ENCODE peak calls at places on chromosomes 2 and 18, in four cellular contexts. One of them, this sample, is unnamed.

GRCh38 chr18:48902023-48902855 is 48.5 kb downstream of the SMAD7 start:
- DNase-seq in transverse colon: peak
- DNase-seq in uterus: peak
- DNase-seq in AG09319: peak
- DNase-seq in this sample: peak

GRCh38 chr2:111975819-111976218 is 77.4 kb downstream of the MERTK start:
- DNase-seq in transverse colon: no peak
- DNase-seq in uterus: no peak
- DNase-seq in AG09319: no peak
- DNase-seq in this sample: no peak

GRCh38 chr18:57869228-57869627 is 66.1 kb upstream of the ATP8B1 start:
- DNase-seq in transverse colon: no peak
- DNase-seq in AG09319: no peak
- DNase-seq in uterus: no peak
- DNase-seq in this sample: no peak

GRCh38 chr2:240820607-240821428 is 799 bp upstream of the KIF1A start:
- DNase-seq in AG09319: no peak
- DNase-seq in transverse colon: no peak
- DNase-seq in uterus: no peak
- DNase-seq in this sample: no peak

GRCh38 chr2:167406558-167406957 is 518.3 kb downstream of the XIRP2 start:
- DNase-seq in uterus: no peak
- DNase-seq in AG09319: no peak
- DNase-seq in transverse colon: no peak
- DNase-seq in this sample: no peak

GRCh38 chr2:81395746-81396145 is 1091.2 kb upstream of the LRRTM1 start:
- DNase-seq in AG09319: no peak
- DNase-seq in uterus: no peak
- DNase-seq in transverse colon: no peak
- DNase-seq in this sample: no peak

GRCh38 chr2:27664622-27665363 is 1.1 kb downstream of the SLC4A1AP start:
- DNase-seq in transverse colon: no peak
- DNase-seq in uterus: no peak
- DNase-seq in AG09319: no peak
- DNase-seq in this sample: no peak

GRCh38 chr2:54524236-54524991 is 68.3 kb downstream of the SPTBN1 start:
- DNase-seq in AG09319: no peak
- DNase-seq in uterus: no peak
- DNase-seq in transverse colon: no peak
- DNase-seq in this sample: no peak

GRCh38 chr2:125227843-125228392 is 1202.8 kb downstream of the CNTNAP5 start:
- DNase-seq in AG09319: no peak
- DNase-seq in uterus: no peak
- DNase-seq in transverse colon: no peak
- DNase-seq in this sample: no peak

GRCh38 chr2:32376756-32377155 is 19.9 kb downstream of the BIRC6 start:
- DNase-seq in uterus: no peak
- DNase-seq in AG09319: no peak
- DNase-seq in transverse colon: no peak
- DNase-seq in this sample: no peak

GRCh38 chr2:42492691-42493467 is 903 bp downstream of the KCNG3 start:
- DNase-seq in uterus: no peak
- DNase-seq in AG09319: no peak
- DNase-seq in transverse colon: peak
- DNase-seq in this sample: no peak

GRCh38 chr2:195639238-195639858 is 17.7 kb upstream of the SLC39A10 start:
- DNase-seq in transverse colon: no peak
- DNase-seq in uterus: no peak
- DNase-seq in AG09319: no peak
- DNase-seq in this sample: no peak

GRCh38 chr2:41387519-41387918 is 660.3 kb upstream of the PKDCC start:
- DNase-seq in uterus: no peak
- DNase-seq in AG09319: no peak
- DNase-seq in transverse colon: no peak
- DNase-seq in this sample: no peak

GRCh38 chr2:200352631-200353030 is 46.1 kb downstream of the SPATS2L start:
- DNase-seq in uterus: no peak
- DNase-seq in transverse colon: no peak
- DNase-seq in AG09319: no peak
- DNase-seq in this sample: no peak

GRCh38 chr18:59502899-59503245 is 143.8 kb upstream of the LMAN1 start:
- DNase-seq in AG09319: no peak
- DNase-seq in uterus: no peak
- DNase-seq in transverse colon: no peak
- DNase-seq in this sample: no peak